ENCODE peak calls at places on chromosomes 4 and X, in nine cellular contexts. One of them, this sample, is unnamed.

GRCh38 chr4:167419468-167420133 is 185.3 kb upstream of the SPOCK3 start:
- DNase-seq in lower lobe of right lung: no peak
- DNase-seq in astrocyte of the cerebellum: no peak
- DNase-seq in activated naive CD8-positive, alpha-beta T cell treated with anti-CD3 and anti-CD28 coated beads, Interleukin-2, amount 50 U/mL, for 24 hours: no peak
- DNase-seq in ACHN: no peak
- DNase-seq in HTR-8/SVneo: no peak
- DNase-seq in activated effector memory CD4-positive, alpha-beta T cell treated with anti-CD3 and anti-CD28 coated beads, Interleukin-2, amount 50 U/mL, for 16 hours: no peak
- DNase-seq in brain microvascular endothelial cell: no peak
- DNase-seq in AG04449: no peak
- DNase-seq in this sample: no peak

GRCh38 chr4:55116450-55116849 is 8.9 kb downstream of the KDR start:
- DNase-seq in lower lobe of right lung: no peak
- DNase-seq in astrocyte of the cerebellum: no peak
- DNase-seq in activated naive CD8-positive, alpha-beta T cell treated with anti-CD3 and anti-CD28 coated beads, Interleukin-2, amount 50 U/mL, for 24 hours: no peak
- DNase-seq in ACHN: no peak
- DNase-seq in HTR-8/SVneo: no peak
- DNase-seq in activated effector memory CD4-positive, alpha-beta T cell treated with anti-CD3 and anti-CD28 coated beads, Interleukin-2, amount 50 U/mL, for 16 hours: no peak
- DNase-seq in brain microvascular endothelial cell: peak
- DNase-seq in AG04449: no peak
- DNase-seq in this sample: no peak

GRCh38 chr4:56049428-56050212 is 100.9 kb downstream of the CEP135 start:
- DNase-seq in lower lobe of right lung: peak
- DNase-seq in astrocyte of the cerebellum: no peak
- DNase-seq in activated naive CD8-positive, alpha-beta T cell treated with anti-CD3 and anti-CD28 coated beads, Interleukin-2, amount 50 U/mL, for 24 hours: peak
- DNase-seq in ACHN: peak
- DNase-seq in HTR-8/SVneo: peak
- DNase-seq in activated effector memory CD4-positive, alpha-beta T cell treated with anti-CD3 and anti-CD28 coated beads, Interleukin-2, amount 50 U/mL, for 16 hours: no peak
- DNase-seq in brain microvascular endothelial cell: peak
- DNase-seq in AG04449: no peak
- DNase-seq in this sample: no peak

GRCh38 chr4:98150092-98150761 is 7.0 kb upstream of the STPG2 start:
- DNase-seq in lower lobe of right lung: no peak
- DNase-seq in astrocyte of the cerebellum: peak
- DNase-seq in activated naive CD8-positive, alpha-beta T cell treated with anti-CD3 and anti-CD28 coated beads, Interleukin-2, amount 50 U/mL, for 24 hours: no peak
- DNase-seq in ACHN: peak
- DNase-seq in HTR-8/SVneo: no peak
- DNase-seq in activated effector memory CD4-positive, alpha-beta T cell treated with anti-CD3 and anti-CD28 coated beads, Interleukin-2, amount 50 U/mL, for 16 hours: no peak
- DNase-seq in brain microvascular endothelial cell: no peak
- DNase-seq in AG04449: no peak
- DNase-seq in this sample: no peak

GRCh38 chrX:129726307-129727111 is 12.3 kb upstream of the XPNPEP2 start:
- DNase-seq in lower lobe of right lung: peak
- DNase-seq in astrocyte of the cerebellum: peak
- DNase-seq in activated naive CD8-positive, alpha-beta T cell treated with anti-CD3 and anti-CD28 coated beads, Interleukin-2, amount 50 U/mL, for 24 hours: peak
- DNase-seq in ACHN: peak
- DNase-seq in HTR-8/SVneo: peak
- DNase-seq in activated effector memory CD4-positive, alpha-beta T cell treated with anti-CD3 and anti-CD28 coated beads, Interleukin-2, amount 50 U/mL, for 16 hours: peak
- DNase-seq in brain microvascular endothelial cell: peak
- DNase-seq in AG04449: no peak
- DNase-seq in this sample: no peak

GRCh38 chrX:122771933-122772332 is 412.1 kb upstream of the GRIA3 start:
- DNase-seq in lower lobe of right lung: no peak
- DNase-seq in astrocyte of the cerebellum: no peak
- DNase-seq in activated naive CD8-positive, alpha-beta T cell treated with anti-CD3 and anti-CD28 coated beads, Interleukin-2, amount 50 U/mL, for 24 hours: no peak
- DNase-seq in ACHN: no peak
- DNase-seq in HTR-8/SVneo: no peak
- DNase-seq in activated effector memory CD4-positive, alpha-beta T cell treated with anti-CD3 and anti-CD28 coated beads, Interleukin-2, amount 50 U/mL, for 16 hours: no peak
- DNase-seq in brain microvascular endothelial cell: no peak
- DNase-seq in AG04449: no peak
- DNase-seq in this sample: no peak

GRCh38 chr4:39062499-39062898 is 467 bp downstream of the KLHL5 start:
- DNase-seq in lower lobe of right lung: no peak
- DNase-seq in astrocyte of the cerebellum: no peak
- DNase-seq in activated naive CD8-positive, alpha-beta T cell treated with anti-CD3 and anti-CD28 coated beads, Interleukin-2, amount 50 U/mL, for 24 hours: no peak
- DNase-seq in ACHN: no peak
- DNase-seq in HTR-8/SVneo: no peak
- DNase-seq in activated effector memory CD4-positive, alpha-beta T cell treated with anti-CD3 and anti-CD28 coated beads, Interleukin-2, amount 50 U/mL, for 16 hours: no peak
- DNase-seq in brain microvascular endothelial cell: no peak
- DNase-seq in AG04449: no peak
- DNase-seq in this sample: no peak

GRCh38 chr4:875818-876423 is 50.0 kb upstream of the CPLX1 start:
- DNase-seq in lower lobe of right lung: no peak
- DNase-seq in astrocyte of the cerebellum: no peak
- DNase-seq in activated naive CD8-positive, alpha-beta T cell treated with anti-CD3 and anti-CD28 coated beads, Interleukin-2, amount 50 U/mL, for 24 hours: no peak
- DNase-seq in ACHN: no peak
- DNase-seq in HTR-8/SVneo: no peak
- DNase-seq in activated effector memory CD4-positive, alpha-beta T cell treated with anti-CD3 and anti-CD28 coated beads, Interleukin-2, amount 50 U/mL, for 16 hours: no peak
- DNase-seq in brain microvascular endothelial cell: no peak
- DNase-seq in AG04449: no peak
- DNase-seq in this sample: no peak

GRCh38 chr4:150779707-150780106 is 197.8 kb downstream of the MAB21L2 start:
- DNase-seq in lower lobe of right lung: no peak
- DNase-seq in astrocyte of the cerebellum: no peak
- DNase-seq in activated naive CD8-positive, alpha-beta T cell treated with anti-CD3 and anti-CD28 coated beads, Interleukin-2, amount 50 U/mL, for 24 hours: no peak
- DNase-seq in ACHN: no peak
- DNase-seq in HTR-8/SVneo: no peak
- DNase-seq in activated effector memory CD4-positive, alpha-beta T cell treated with anti-CD3 and anti-CD28 coated beads, Interleukin-2, amount 50 U/mL, for 16 hours: no peak
- DNase-seq in brain microvascular endothelial cell: no peak
- DNase-seq in AG04449: no peak
- DNase-seq in this sample: no peak